ENCODE peak calls at places on chromosomes 4 and X, in ten cellular contexts. H is progenitor cell of endocrine pancreas, N is H7, B is GM23248, F is T-cell, I is uterus, E is neural crest cell, Z is HTR-8/SVneo, Y is ascending aorta, P is brain microvascular endothelial cell. Q is an unnamed sample.

GRCh38 chrX:23901065-23901464 is 6.7 kb downstream of the APOO start:
- DNase-seq in H (no peak), N (no peak), B (peak), F (no peak), I (no peak), E (no peak), Z (peak), Y (no peak), P (peak), Q (no peak)

GRCh38 chrX:12792711-12793110 is 1.5 kb downstream of the PRPS2 start:
- DNase-seq in H (no peak), N (no peak), B (no peak), F (no peak), I (no peak), E (no peak), Z (no peak), Y (no peak), P (no peak), Q (no peak)

GRCh38 chr4:128979934-128980333 is 113.4 kb downstream of the SCLT1 start:
- DNase-seq in H (no peak), N (no peak), B (peak), F (no peak), I (no peak), E (no peak), Z (peak), Y (no peak), P (peak), Q (no peak)

GRCh38 chrX:24387724-24388123 is 27.3 kb downstream of the SUPT20HL1 start:
- DNase-seq in H (no peak), N (no peak), B (no peak), F (no peak), I (no peak), E (no peak), Z (no peak), Y (no peak), P (no peak), Q (peak)

GRCh38 chrX:100654256-100654655 is 10.3 kb downstream of the SRPX2 start:
- DNase-seq in H (no peak), N (peak), B (peak), F (no peak), I (no peak), E (no peak), Z (no peak), Y (no peak), P (no peak), Q (peak)

GRCh38 chr4:83267835-83268475 is 16.6 kb downstream of the COQ2 start:
- DNase-seq in H (no peak), N (no peak), B (no peak), F (no peak), I (no peak), E (no peak), Z (no peak), Y (no peak), P (no peak), Q (no peak)

GRCh38 chr4:71156616-71157015 is 163.2 kb downstream of the DCK start:
- DNase-seq in H (no peak), N (no peak), B (no peak), F (no peak), I (no peak), E (no peak), Z (no peak), Y (no peak), P (no peak), Q (no peak)

GRCh38 chrX:24025741-24026402 is 1.1 kb downstream of the KLHL15 start:
- DNase-seq in H (no peak), N (no peak), B (peak), F (no peak), I (peak), E (no peak), Z (no peak), Y (peak), P (peak), Q (peak)

GRCh38 chrX:42955349-42955748 is 177.4 kb upstream of the PPP1R2C start:
- DNase-seq in H (no peak), N (no peak), B (no peak), F (no peak), I (no peak), E (no peak), Z (no peak), Y (no peak), P (no peak), Q (no peak)

GRCh38 chr4:617644-618330 is 7.6 kb upstream of the PDE6B start:
- DNase-seq in H (no peak), N (peak), B (no peak), F (no peak), I (no peak), E (no peak), Z (no peak), Y (peak), P (no peak), Q (peak)

Q was measured in H9.